ENCODE peak calls at places on chromosomes 4 and X, in ten cellular contexts. M, O, A, W, R, E, Y, L, V and I are unnamed samples.

GRCh38 chr4:26576171-26576829 is 7.6 kb upstream of the TBC1D19 start:
- DNase-seq in W (no peak), M (peak; percentile 29), E (no peak), R (peak; percentile 68), L (no peak), O (no peak), A (no peak), V (no peak), Y (no peak), I (no peak)

GRCh38 chr4:72631296-72631695 is 62.3 kb upstream of the ADAMTS3 start:
- DNase-seq in O (peak; percentile 75), V (no peak), W (no peak), R (peak; percentile 63), E (peak; percentile 43), L (peak; percentile 30), A (peak; percentile 67), Y (no peak), M (no peak), I (peak; percentile 53)

GRCh38 chr4:173860079-173860478 is 330.1 kb upstream of the HAND2 start:
- DNase-seq in V (no peak), E (no peak), Y (no peak), W (no peak), L (no peak), O (no peak), R (no peak), A (no peak), M (no peak), I (no peak)

GRCh38 chrX:96314974-96315373 is 369.7 kb upstream of the DIAPH2 start:
- DNase-seq in O (no peak), Y (no peak), E (no peak), W (no peak), M (no peak), R (peak; percentile 28), A (no peak), L (no peak), V (no peak), I (no peak)

GRCh38 chr4:158006973-158007372 is 165.9 kb downstream of the GASK1B start:
- DNase-seq in V (no peak), W (no peak), O (no peak), E (no peak), R (peak; percentile 86), A (no peak), Y (no peak), L (no peak), M (no peak), I (no peak)

GRCh38 chr4:114249561-114250356 is 270.3 kb upstream of the ARSJ start:
- DNase-seq in R (no peak), Y (no peak), O (no peak), M (no peak), L (no peak), A (no peak), E (no peak), W (no peak), V (no peak), I (no peak)

GRCh38 chr4:53354012-53354722 is 11.7 kb downstream of the SCFD2 start:
- DNase-seq in R (no peak), Y (no peak), O (no peak), M (no peak), V (no peak), L (no peak), A (no peak), W (no peak), E (no peak), I (no peak)

GRCh38 chrX:20063716-20064351 is 52.9 kb downstream of the MAP7D2 start:
- DNase-seq in R (no peak), V (no peak), A (no peak), E (no peak), O (no peak), M (no peak), Y (no peak), L (no peak), W (no peak), I (no peak)

GRCh38 chrX:122934131-122934530 is 249.9 kb upstream of the GRIA3 start:
- DNase-seq in M (no peak), V (no peak), L (no peak), W (no peak), Y (no peak), A (no peak), E (no peak), O (no peak), R (no peak), I (no peak)

GRCh38 chr4:158769175-158769831 is 477 bp downstream of the FNIP2 start:
- DNase-seq in R (peak; percentile 44), Y (no peak), O (peak; percentile 35), M (peak; percentile 58), E (no peak), W (peak; percentile 44), L (no peak), A (peak; percentile 77), V (peak; percentile 37), I (no peak)

GRCh38 chrX:119194631-119195030 is 41.5 kb upstream of the PGRMC1 start:
- DNase-seq in W (no peak), L (no peak), R (peak; percentile 52), V (no peak), Y (no peak), O (no peak), A (no peak), M (no peak), E (no peak), I (peak; percentile 2)

GRCh38 chrX:129622757-129623301 is 31.9 kb downstream of the APLN start:
- DNase-seq in E (no peak), Y (no peak), L (no peak), O (no peak), R (peak; percentile 96), V (no peak), M (no peak), W (no peak), A (peak; percentile 14), I (no peak)

GRCh38 chr4:6239486-6239885 is 30.2 kb upstream of the WFS1 start:
- DNase-seq in L (no peak), W (no peak), V (no peak), A (peak; percentile 36), Y (no peak), M (no peak), O (no peak), R (no peak), E (no peak), I (no peak)

GRCh38 chrX:120310861-120311631 is at the start of gene TMEM255A:
- DNase-seq in R (no peak), V (no peak), M (peak; percentile 33), O (no peak), A (peak; percentile 68), Y (no peak), W (no peak), E (no peak), L (no peak), I (no peak)

GRCh38 chrX:120308558-120308957 is 2.7 kb downstream of the TMEM255A start:
- DNase-seq in W (no peak), Y (no peak), L (no peak), O (no peak), R (no peak), V (no peak), M (no peak), E (no peak), A (no peak), I (no peak)

GRCh38 chrX:120309873-120310730 is 1.2 kb downstream of the TMEM255A start:
- DNase-seq in L (no peak), A (no peak), W (no peak), Y (no peak), V (no peak), R (no peak), M (no peak), E (no peak), O (no peak), I (no peak)

GRCh38 chrX:120311632-120312000 is 355 bp upstream of the TMEM255A start:
- DNase-seq in O (no peak), A (no peak), L (no peak), W (no peak), R (no peak), Y (no peak), V (no peak), E (no peak), M (no peak), I (no peak)

DNA sequence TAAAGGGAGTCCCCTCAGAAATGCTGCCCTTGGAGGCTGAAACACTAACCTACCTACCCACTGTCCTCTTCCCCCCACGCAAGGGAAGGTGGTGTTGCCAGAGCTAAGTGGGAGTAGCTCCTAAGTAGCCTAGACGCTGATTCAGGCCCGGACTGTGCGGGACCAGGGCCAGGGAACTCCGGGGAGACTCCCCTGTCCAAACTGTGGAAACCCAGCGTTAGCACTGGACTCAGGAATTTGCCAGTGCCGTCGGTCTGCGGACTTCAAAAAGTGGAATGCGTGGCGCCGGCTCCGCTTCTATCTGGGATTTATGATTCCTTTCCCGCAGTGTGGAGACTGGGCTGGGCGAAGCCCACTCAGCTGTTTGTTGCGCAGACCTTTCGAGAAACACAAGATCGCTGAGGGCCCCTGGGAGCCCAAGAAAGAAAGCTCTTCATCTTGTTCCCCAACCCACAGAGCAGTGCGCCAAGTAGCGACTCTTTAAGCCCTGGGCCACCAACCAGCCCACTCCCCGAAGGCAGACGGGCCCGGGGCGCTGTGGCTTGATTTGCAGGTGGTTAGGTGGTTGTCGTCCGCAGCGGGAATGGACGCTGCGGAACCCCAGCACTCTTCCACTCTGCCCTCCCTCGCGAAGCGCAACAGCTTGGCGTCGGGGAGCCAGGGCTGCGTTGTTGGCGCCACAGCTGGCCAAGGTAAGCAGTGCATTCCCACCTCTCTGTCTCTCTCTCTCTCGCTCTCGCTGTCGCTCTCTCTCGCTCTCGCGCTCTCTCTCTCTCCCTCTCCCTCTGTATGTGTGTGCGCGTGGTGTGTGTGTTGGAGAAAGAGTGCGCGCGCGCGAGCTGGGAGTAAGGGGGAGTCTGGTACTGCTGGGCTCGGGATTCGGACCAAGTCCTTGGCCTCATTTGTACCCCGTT is 2.0 kb downstream of the TMEM255A start:
- DNase-seq in W (peak; percentile 73), E (no peak), L (no peak), M (peak; percentile 63), Y (peak; percentile 47), R (peak; percentile 51), V (peak; percentile 61), A (peak; percentile 79), O (no peak), I (no peak)
- TF ChIP-seq CTCF in W (peak; percentile 21), E (peak; percentile 24), L (peak; percentile 11), M (peak; percentile 6), Y (peak; percentile 70), R (peak; percentile 28), V (peak; percentile 46), A (peak; percentile 15), O (no peak), I (peak; percentile 26)

GRCh38 chr4:89682808-89683207 is 154.2 kb downstream of the SNCA start:
- DNase-seq in V (no peak), A (no peak), E (no peak), W (no peak), L (no peak), Y (no peak), M (no peak), O (no peak), R (no peak), I (no peak)
- H3K4me3 ChIP-seq in V (no peak overlapping the region), A (no peak overlapping the region), E (no peak overlapping the region), W (no peak overlapping the region), L (no peak overlapping the region), Y (no peak overlapping the region), M (no peak overlapping the region), O (no peak overlapping the region), R (no peak overlapping the region), I (no peak overlapping the region)

GRCh38 chrX:116499780-116500179 is 37.0 kb upstream of the CT83 start:
- DNase-seq in W (no peak), M (no peak), L (no peak), R (peak; percentile 39), E (no peak), A (no peak), V (no peak), O (no peak), Y (no peak), I (no peak)
- TF ChIP-seq CTCF in W (no peak), M (no peak), L (no peak), R (no peak), E (no peak), A (no peak), V (no peak), O (no peak), Y (no peak), I (no peak)

GRCh38 chr4:126242679-126243390 is 928.1 kb downstream of the FAT4 start:
- DNase-seq in W (no peak), L (no peak), M (peak; percentile 69), R (peak; percentile 66), O (no peak), Y (no peak), V (no peak), E (no peak), A (no peak), I (no peak)
- H3K4me3 ChIP-seq in W (no peak overlapping the region), L (no peak overlapping the region), M (no peak overlapping the region), R (no peak overlapping the region), O (no peak overlapping the region), Y (no peak overlapping the region), V (no peak overlapping the region), E (no peak overlapping the region), A (no peak overlapping the region), I (no peak overlapping the region)